ENCODE peak calls at places on chromosome 5, in ten cellular contexts. One of them, this sample, is unnamed.

GRCh38 chr5:136194611-136195010 is 1.6 kb upstream of the SMIM32 start:
- DNase-seq in colonic mucosa: no peak
- DNase-seq in GM23338: peak; percentile 8
- DNase-seq in NCI-H187 treated with DMSO at 0.1 percent for 48 hours: no peak
- DNase-seq in sciatic nerve: no peak
- DNase-seq in epithelial cell of esophagus: no peak
- DNase-seq in dorsolateral prefrontal cortex: no peak
- DNase-seq in RPMI8226: no peak
- DNase-seq in body of pancreas: no peak
- DNase-seq in posterior vena cava: no peak
- DNase-seq in this sample: no peak

GRCh38 chr5:116844015-116844414 is 269.4 kb upstream of the SEMA6A start:
- DNase-seq in RPMI8226: no peak
- DNase-seq in GM23338: no peak
- DNase-seq in dorsolateral prefrontal cortex: no peak
- DNase-seq in colonic mucosa: no peak
- DNase-seq in posterior vena cava: no peak
- DNase-seq in sciatic nerve: no peak
- DNase-seq in NCI-H187 treated with DMSO at 0.1 percent for 48 hours: no peak
- DNase-seq in epithelial cell of esophagus: no peak
- DNase-seq in body of pancreas: no peak
- DNase-seq in this sample: no peak

GRCh38 chr5:43731573-43731972 is 128.6 kb downstream of the NNT start:
- DNase-seq in body of pancreas: no peak
- DNase-seq in posterior vena cava: no peak
- DNase-seq in RPMI8226: no peak
- DNase-seq in dorsolateral prefrontal cortex: no peak
- DNase-seq in epithelial cell of esophagus: no peak
- DNase-seq in sciatic nerve: no peak
- DNase-seq in NCI-H187 treated with DMSO at 0.1 percent for 48 hours: no peak
- DNase-seq in colonic mucosa: no peak
- DNase-seq in GM23338: no peak
- DNase-seq in this sample: no peak

GRCh38 chr5:178626484-178627258 is at the start of gene CLK4:
- DNase-seq in RPMI8226: peak; percentile 96
- DNase-seq in epithelial cell of esophagus: peak; percentile 94
- DNase-seq in GM23338: peak; percentile 96
- DNase-seq in body of pancreas: peak; percentile 96
- DNase-seq in posterior vena cava: peak; percentile 99
- DNase-seq in dorsolateral prefrontal cortex: peak; percentile 95
- DNase-seq in colonic mucosa: peak; percentile 97
- DNase-seq in NCI-H187 treated with DMSO at 0.1 percent for 48 hours: peak; percentile 63
- DNase-seq in sciatic nerve: peak; percentile 98
- DNase-seq in this sample: peak; percentile 91

GRCh38 chr5:168195110-168195509 is 96.3 kb upstream of the WWC1 start:
- DNase-seq in body of pancreas: no peak
- DNase-seq in GM23338: no peak
- DNase-seq in colonic mucosa: no peak
- DNase-seq in dorsolateral prefrontal cortex: no peak
- DNase-seq in posterior vena cava: no peak
- DNase-seq in RPMI8226: no peak
- DNase-seq in sciatic nerve: no peak
- DNase-seq in epithelial cell of esophagus: no peak
- DNase-seq in NCI-H187 treated with DMSO at 0.1 percent for 48 hours: no peak
- DNase-seq in this sample: no peak

GRCh38 chr5:37938861-37939260 is 99.0 kb upstream of the GDNF start:
- DNase-seq in sciatic nerve: no peak
- DNase-seq in RPMI8226: no peak
- DNase-seq in posterior vena cava: no peak
- DNase-seq in epithelial cell of esophagus: no peak
- DNase-seq in body of pancreas: no peak
- DNase-seq in colonic mucosa: no peak
- DNase-seq in NCI-H187 treated with DMSO at 0.1 percent for 48 hours: no peak
- DNase-seq in dorsolateral prefrontal cortex: no peak
- DNase-seq in GM23338: no peak
- DNase-seq in this sample: no peak

GRCh38 chr5:179194941-179195381 is 134.8 kb downstream of the ZNF354C start:
- DNase-seq in posterior vena cava: peak; percentile 70
- DNase-seq in NCI-H187 treated with DMSO at 0.1 percent for 48 hours: no peak
- DNase-seq in colonic mucosa: no peak
- DNase-seq in GM23338: no peak
- DNase-seq in body of pancreas: no peak
- DNase-seq in RPMI8226: no peak
- DNase-seq in epithelial cell of esophagus: no peak
- DNase-seq in sciatic nerve: no peak
- DNase-seq in dorsolateral prefrontal cortex: no peak
- DNase-seq in this sample: no peak

GRCh38 chr5:106363578-106363977 is 1307.2 kb downstream of the EFNA5 start:
- DNase-seq in colonic mucosa: no peak
- DNase-seq in posterior vena cava: no peak
- DNase-seq in NCI-H187 treated with DMSO at 0.1 percent for 48 hours: no peak
- DNase-seq in RPMI8226: no peak
- DNase-seq in body of pancreas: no peak
- DNase-seq in GM23338: no peak
- DNase-seq in epithelial cell of esophagus: peak; percentile 73
- DNase-seq in dorsolateral prefrontal cortex: no peak
- DNase-seq in sciatic nerve: no peak
- DNase-seq in this sample: no peak

GRCh38 chr5:82058710-82059109 is 86.9 kb downstream of the ATG10 start:
- DNase-seq in RPMI8226: no peak
- DNase-seq in colonic mucosa: no peak
- DNase-seq in posterior vena cava: no peak
- DNase-seq in GM23338: no peak
- DNase-seq in body of pancreas: no peak
- DNase-seq in epithelial cell of esophagus: no peak
- DNase-seq in dorsolateral prefrontal cortex: no peak
- DNase-seq in NCI-H187 treated with DMSO at 0.1 percent for 48 hours: no peak
- DNase-seq in sciatic nerve: no peak
- DNase-seq in this sample: no peak

GRCh38 chr5:78889759-78890158 is 95.4 kb downstream of the ARSB start:
- DNase-seq in NCI-H187 treated with DMSO at 0.1 percent for 48 hours: no peak
- DNase-seq in sciatic nerve: no peak
- DNase-seq in body of pancreas: no peak
- DNase-seq in dorsolateral prefrontal cortex: no peak
- DNase-seq in GM23338: no peak
- DNase-seq in colonic mucosa: no peak
- DNase-seq in RPMI8226: no peak
- DNase-seq in epithelial cell of esophagus: peak; percentile 82
- DNase-seq in posterior vena cava: no peak
- DNase-seq in this sample: no peak

GRCh38 chr5:166907314-166907713 is 1384.1 kb upstream of the WWC1 start:
- DNase-seq in colonic mucosa: no peak
- DNase-seq in epithelial cell of esophagus: peak; percentile 44
- DNase-seq in RPMI8226: no peak
- DNase-seq in sciatic nerve: no peak
- DNase-seq in NCI-H187 treated with DMSO at 0.1 percent for 48 hours: no peak
- DNase-seq in posterior vena cava: no peak
- DNase-seq in dorsolateral prefrontal cortex: no peak
- DNase-seq in body of pancreas: no peak
- DNase-seq in GM23338: no peak
- DNase-seq in this sample: no peak

GRCh38 chr5:38755171-38755570 is 90.6 kb upstream of the OSMR start:
- DNase-seq in sciatic nerve: no peak
- DNase-seq in colonic mucosa: no peak
- DNase-seq in epithelial cell of esophagus: peak; percentile 3
- DNase-seq in NCI-H187 treated with DMSO at 0.1 percent for 48 hours: no peak
- DNase-seq in dorsolateral prefrontal cortex: no peak
- DNase-seq in posterior vena cava: no peak
- DNase-seq in RPMI8226: no peak
- DNase-seq in body of pancreas: no peak
- DNase-seq in GM23338: no peak
- DNase-seq in this sample: no peak

GRCh38 chr5:163005949-163006348 is 431.4 kb upstream of the CCNG1 start:
- DNase-seq in colonic mucosa: no peak
- DNase-seq in RPMI8226: no peak
- DNase-seq in dorsolateral prefrontal cortex: no peak
- DNase-seq in posterior vena cava: no peak
- DNase-seq in sciatic nerve: no peak
- DNase-seq in body of pancreas: no peak
- DNase-seq in GM23338: peak; percentile 21
- DNase-seq in NCI-H187 treated with DMSO at 0.1 percent for 48 hours: no peak
- DNase-seq in epithelial cell of esophagus: peak; percentile 64
- DNase-seq in this sample: no peak

GRCh38 chr5:139151902-139152301 is 46.3 kb downstream of the SIL1 start:
- DNase-seq in sciatic nerve: no peak
- DNase-seq in NCI-H187 treated with DMSO at 0.1 percent for 48 hours: no peak
- DNase-seq in dorsolateral prefrontal cortex: no peak
- DNase-seq in GM23338: peak; percentile 21
- DNase-seq in RPMI8226: no peak
- DNase-seq in epithelial cell of esophagus: no peak
- DNase-seq in posterior vena cava: no peak
- DNase-seq in body of pancreas: no peak
- DNase-seq in colonic mucosa: no peak
- DNase-seq in this sample: no peak

GRCh38 chr5:58918015-58918729 is 335.3 kb downstream of the RAB3C start:
- DNase-seq in colonic mucosa: no peak
- DNase-seq in posterior vena cava: no peak
- DNase-seq in NCI-H187 treated with DMSO at 0.1 percent for 48 hours: no peak
- DNase-seq in epithelial cell of esophagus: no peak
- DNase-seq in body of pancreas: no peak
- DNase-seq in dorsolateral prefrontal cortex: no peak
- DNase-seq in GM23338: no peak
- DNase-seq in sciatic nerve: no peak
- DNase-seq in RPMI8226: no peak
- DNase-seq in this sample: no peak

GRCh38 chr5:22852807-22853670 is at the start of gene CDH12:
- DNase-seq in RPMI8226: no peak
- DNase-seq in body of pancreas: no peak
- DNase-seq in GM23338: peak; percentile 73
- DNase-seq in NCI-H187 treated with DMSO at 0.1 percent for 48 hours: peak; percentile 66
- DNase-seq in colonic mucosa: no peak
- DNase-seq in epithelial cell of esophagus: peak; percentile 38
- DNase-seq in posterior vena cava: no peak
- DNase-seq in dorsolateral prefrontal cortex: peak; percentile 16
- DNase-seq in sciatic nerve: no peak
- DNase-seq in this sample: peak; percentile 67

GRCh38 chr5:72147601-72148000 is 40.3 kb downstream of the MAP1B start:
- DNase-seq in body of pancreas: no peak
- DNase-seq in epithelial cell of esophagus: no peak
- DNase-seq in dorsolateral prefrontal cortex: no peak
- DNase-seq in RPMI8226: no peak
- DNase-seq in GM23338: no peak
- DNase-seq in posterior vena cava: no peak
- DNase-seq in sciatic nerve: no peak
- DNase-seq in colonic mucosa: no peak
- DNase-seq in NCI-H187 treated with DMSO at 0.1 percent for 48 hours: no peak
- DNase-seq in this sample: no peak

GRCh38 chr5:73370620-73371583 is 77.7 kb downstream of the FOXD1 start:
- DNase-seq in body of pancreas: no peak
- DNase-seq in NCI-H187 treated with DMSO at 0.1 percent for 48 hours: no peak
- DNase-seq in dorsolateral prefrontal cortex: no peak
- DNase-seq in posterior vena cava: no peak
- DNase-seq in colonic mucosa: no peak
- DNase-seq in GM23338: no peak
- DNase-seq in RPMI8226: no peak
- DNase-seq in sciatic nerve: no peak
- DNase-seq in epithelial cell of esophagus: peak; percentile 96
- DNase-seq in this sample: no peak

GRCh38 chr5:91707521-91707841 is 324.4 kb upstream of the ARRDC3 start:
- DNase-seq in RPMI8226: no peak
- DNase-seq in GM23338: no peak
- DNase-seq in body of pancreas: no peak
- DNase-seq in colonic mucosa: no peak
- DNase-seq in sciatic nerve: no peak
- DNase-seq in dorsolateral prefrontal cortex: no peak
- DNase-seq in posterior vena cava: no peak
- DNase-seq in NCI-H187 treated with DMSO at 0.1 percent for 48 hours: no peak
- DNase-seq in epithelial cell of esophagus: no peak
- DNase-seq in this sample: no peak

GRCh38 chr5:17282283-17283120 is 65.1 kb downstream of the BASP1 start:
- DNase-seq in sciatic nerve: no peak
- DNase-seq in colonic mucosa: no peak
- DNase-seq in posterior vena cava: no peak
- DNase-seq in NCI-H187 treated with DMSO at 0.1 percent for 48 hours: no peak
- DNase-seq in GM23338: no peak
- DNase-seq in dorsolateral prefrontal cortex: peak; percentile 26
- DNase-seq in body of pancreas: no peak
- DNase-seq in RPMI8226: peak; percentile 16
- DNase-seq in epithelial cell of esophagus: no peak
- DNase-seq in this sample: peak; percentile 30

GRCh38 chr5:154714271-154714986 is 40.7 kb upstream of the LARP1 start:
- DNase-seq in dorsolateral prefrontal cortex: no peak
- DNase-seq in body of pancreas: peak; percentile 23
- DNase-seq in GM23338: peak; percentile 28
- DNase-seq in sciatic nerve: no peak
- DNase-seq in posterior vena cava: no peak
- DNase-seq in RPMI8226: peak; percentile 57
- DNase-seq in NCI-H187 treated with DMSO at 0.1 percent for 48 hours: no peak
- DNase-seq in colonic mucosa: peak; percentile 60
- DNase-seq in epithelial cell of esophagus: peak; percentile 14
- DNase-seq in this sample: no peak

GRCh38 chr5:139342423-139342723 is 719 bp downstream of the PAIP2 start:
- DNase-seq in dorsolateral prefrontal cortex: no peak
- DNase-seq in sciatic nerve: no peak
- DNase-seq in epithelial cell of esophagus: no peak
- DNase-seq in NCI-H187 treated with DMSO at 0.1 percent for 48 hours: no peak
- DNase-seq in posterior vena cava: no peak
- DNase-seq in body of pancreas: no peak
- DNase-seq in RPMI8226: no peak
- DNase-seq in colonic mucosa: no peak
- DNase-seq in GM23338: no peak
- DNase-seq in this sample: no peak

GRCh38 chr5:116084231-116084630 is 594 bp upstream of the COMMD10 start:
- DNase-seq in GM23338: peak; percentile 48
- DNase-seq in colonic mucosa: peak; percentile 33
- DNase-seq in posterior vena cava: no peak
- DNase-seq in NCI-H187 treated with DMSO at 0.1 percent for 48 hours: no peak
- DNase-seq in dorsolateral prefrontal cortex: peak; percentile 13
- DNase-seq in sciatic nerve: no peak
- DNase-seq in RPMI8226: peak; percentile 36
- DNase-seq in body of pancreas: no peak
- DNase-seq in epithelial cell of esophagus: peak; percentile 48
- DNase-seq in this sample: no peak

GRCh38 chr5:123180178-123180577 is 91.1 kb downstream of the PRDM6 start:
- DNase-seq in epithelial cell of esophagus: no peak
- DNase-seq in body of pancreas: no peak
- DNase-seq in sciatic nerve: no peak
- DNase-seq in posterior vena cava: peak; percentile 85
- DNase-seq in dorsolateral prefrontal cortex: peak; percentile 4
- DNase-seq in GM23338: no peak
- DNase-seq in NCI-H187 treated with DMSO at 0.1 percent for 48 hours: no peak
- DNase-seq in colonic mucosa: peak; percentile 24
- DNase-seq in RPMI8226: no peak
- DNase-seq in this sample: no peak

GRCh38 chr5:80620206-80620605 is 34.2 kb upstream of the MSH3 start:
- DNase-seq in NCI-H187 treated with DMSO at 0.1 percent for 48 hours: no peak
- DNase-seq in dorsolateral prefrontal cortex: no peak
- DNase-seq in body of pancreas: no peak
- DNase-seq in epithelial cell of esophagus: no peak
- DNase-seq in RPMI8226: no peak
- DNase-seq in posterior vena cava: no peak
- DNase-seq in colonic mucosa: no peak
- DNase-seq in sciatic nerve: no peak
- DNase-seq in GM23338: no peak
- DNase-seq in this sample: no peak

GRCh38 chr5:34736445-34737119 is 80.5 kb downstream of the RAI14 start:
- DNase-seq in dorsolateral prefrontal cortex: no peak
- DNase-seq in NCI-H187 treated with DMSO at 0.1 percent for 48 hours: no peak
- DNase-seq in colonic mucosa: no peak
- DNase-seq in body of pancreas: no peak
- DNase-seq in epithelial cell of esophagus: peak; percentile 70
- DNase-seq in posterior vena cava: no peak
- DNase-seq in RPMI8226: no peak
- DNase-seq in sciatic nerve: no peak
- DNase-seq in GM23338: peak; percentile 64
- DNase-seq in this sample: peak; percentile 62

GRCh38 chr5:169161022-169161680 is 139.8 kb downstream of the SLIT3 start:
- DNase-seq in dorsolateral prefrontal cortex: no peak
- DNase-seq in posterior vena cava: peak; percentile 88
- DNase-seq in sciatic nerve: peak; percentile 79
- DNase-seq in RPMI8226: no peak
- DNase-seq in colonic mucosa: peak; percentile 18
- DNase-seq in NCI-H187 treated with DMSO at 0.1 percent for 48 hours: no peak
- DNase-seq in GM23338: peak; percentile 35
- DNase-seq in epithelial cell of esophagus: peak; percentile 28
- DNase-seq in body of pancreas: peak; percentile 43
- DNase-seq in this sample: peak; percentile 64

GRCh38 chr5:109347252-109347888 is 62.4 kb downstream of the PJA2 start:
- DNase-seq in posterior vena cava: no peak
- DNase-seq in colonic mucosa: peak; percentile 21
- DNase-seq in sciatic nerve: no peak
- DNase-seq in epithelial cell of esophagus: no peak
- DNase-seq in RPMI8226: no peak
- DNase-seq in GM23338: no peak
- DNase-seq in NCI-H187 treated with DMSO at 0.1 percent for 48 hours: no peak
- DNase-seq in dorsolateral prefrontal cortex: peak; percentile 27
- DNase-seq in body of pancreas: no peak
- DNase-seq in this sample: no peak

This sample was measured in H9.